ENCODE peak calls at places on chromosomes 16 and 17, in five cellular contexts. N is endothelial cell of umbilical vein, R is heart left ventricle, S is lung, X is esophagus muscularis mucosa. U is an unnamed sample.
A peak's percentile ranks its signal among the peaks of the same experiment; 100 is the strongest.

GRCh38 chr17:71460943-71461342 is 659.9 kb upstream of the SOX9 start:
- DNase-seq in X (no peak), R (no peak), S (no peak), N (no peak), U (peak; percentile 33)

GRCh38 chr17:38705803-38706624 is 941 bp downstream of the MLLT6 start:
- DNase-seq in N (peak; percentile 27), R (peak; percentile 77), S (no peak), X (no peak), U (peak; percentile 33)

GRCh38 chr16:65817799-65818198 is 548.7 kb upstream of the CDH5 start:
- DNase-seq in R (no peak), S (no peak), X (peak; percentile 26), N (no peak), U (no peak)

GRCh38 chr17:36918260-36918691 is 19.0 kb upstream of the LHX1 start:
- DNase-seq in R (no peak), N (no peak), S (no peak), X (no peak), U (no peak)

GRCh38 chr17:1557355-1558095 is 5.1 kb downstream of the PITPNA start:
- DNase-seq in X (no peak), N (peak; percentile 57), R (no peak), S (no peak), U (no peak)

GRCh38 chr17:37300683-37301082 is 75.1 kb upstream of the C17orf78 start:
- DNase-seq in S (no peak), X (no peak), R (no peak), N (no peak), U (no peak)

GRCh38 chr16:46832757-46833464 is 1.9 kb upstream of the C16orf87 start:
- DNase-seq in S (no peak), R (no peak), X (no peak), N (no peak), U (no peak)

GRCh38 chr16:21083729-21084268 is 66.8 kb downstream of the DNAH3 start:
- DNase-seq in N (peak; percentile 66), R (peak; percentile 67), X (peak; percentile 91), S (peak; percentile 56), U (peak; percentile 52)

GRCh38 chr16:85208643-85209520 is 96.6 kb upstream of the CIBAR2 start:
- DNase-seq in N (no peak), S (no peak), R (no peak), X (no peak), U (no peak)

GRCh38 chr16:31528726-31529397 is 1.2 kb downstream of the AHSP start:
- DNase-seq in R (no peak), X (no peak), N (no peak), S (peak; percentile 30), U (no peak)

DNA sequence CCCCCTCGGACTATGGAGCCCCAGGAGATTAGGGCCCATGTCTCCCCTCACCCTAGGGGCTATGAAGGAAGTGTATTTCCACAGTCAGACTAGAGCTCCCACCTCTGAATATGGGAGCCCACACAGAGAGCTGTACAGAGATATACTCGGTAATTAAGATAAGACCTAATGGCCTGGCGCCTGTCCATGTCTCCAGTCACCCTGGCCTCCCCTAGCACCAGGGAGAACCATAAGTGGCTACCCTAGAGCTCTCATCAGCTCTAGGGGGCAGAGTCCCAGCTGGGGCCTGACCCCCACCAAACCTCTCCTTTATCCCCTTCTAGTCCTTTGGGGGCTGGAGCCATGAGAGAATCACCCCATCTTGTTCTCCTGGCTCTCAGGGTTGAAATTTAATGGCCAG is 2.4 kb downstream of the TMEM101 start:
- DNase-seq in N (no peak), R (no peak), X (no peak), S (no peak), U (no peak)
- TF ChIP-seq CTCF in N (no peak), R (no peak), X (no peak), S (no peak), U (no peak)

DNA sequence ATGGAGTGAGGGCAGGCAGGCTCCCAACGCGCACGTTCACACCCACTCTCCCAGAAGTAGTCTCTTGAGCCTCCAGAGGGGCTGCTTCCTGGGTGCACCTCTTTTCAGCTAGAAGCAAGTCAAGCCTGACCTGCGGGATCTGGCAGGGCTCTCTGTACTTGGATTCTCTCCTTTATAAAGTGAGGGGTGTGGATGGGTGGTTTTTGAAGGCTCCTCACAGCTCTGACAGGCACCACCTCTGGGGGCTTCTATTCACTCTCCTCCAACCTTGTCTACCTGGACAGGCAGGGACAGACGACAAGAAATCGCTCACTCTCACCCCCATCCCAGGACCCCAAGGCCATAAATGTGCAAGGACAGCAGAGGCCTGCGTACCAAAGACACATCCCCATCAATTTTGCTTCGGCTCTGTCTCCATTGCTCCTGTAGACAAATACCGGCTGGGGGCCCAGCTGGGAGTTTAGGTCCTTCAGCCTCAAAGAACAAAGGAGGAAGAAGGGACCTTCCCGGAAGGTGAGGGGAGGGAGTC is 814 bp upstream of the DYNLL2 start:
- DNase-seq in X (peak; percentile 89), R (no peak), N (no peak), S (no peak), U (no peak)
- H3K4me3 ChIP-seq in X (peak overlapping the region; percentile 100), R (no peak overlapping the region), N (no peak overlapping the region), S (no peak overlapping the region), U (peak overlapping the region; percentile 45)

DNA sequence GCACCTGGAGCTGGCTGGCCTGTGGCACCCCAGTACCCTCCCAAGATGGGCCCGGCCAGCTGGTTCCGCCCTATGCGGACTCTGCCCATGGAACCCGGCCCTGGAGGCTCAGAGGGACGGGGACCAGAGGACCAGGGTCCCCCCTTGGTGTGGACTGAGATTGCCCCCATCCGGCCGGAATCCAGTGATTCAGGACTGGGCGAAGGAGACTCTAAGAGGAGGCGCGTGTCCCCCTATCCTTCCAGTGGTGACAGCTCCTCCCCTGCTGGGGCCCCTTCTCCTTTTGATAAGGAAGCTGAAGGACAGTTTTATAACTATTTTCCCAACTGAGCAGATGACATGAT is 12.0 kb downstream of the TBX21 start:
- DNase-seq in X (no peak), S (no peak), R (no peak), N (no peak), U (no peak)
- TF ChIP-seq CTCF in X (no peak), S (no peak), R (no peak), N (no peak), U (no peak)

GRCh38 chr17:74161501-74161850 is 42.0 kb upstream of the RPL38 start:
- DNase-seq in R (no peak), N (no peak), X (peak; percentile 90), S (no peak), U (no peak)

GRCh38 chr17:74159226-74159840 is 44.1 kb upstream of the RPL38 start:
- DNase-seq in N (no peak), X (peak; percentile 87), R (peak; percentile 4), S (no peak), U (no peak)

GRCh38 chr17:74163271-74163821 is 40.1 kb upstream of the RPL38 start:
- DNase-seq in N (no peak), R (no peak), S (no peak), X (no peak), U (no peak)

GRCh38 chr17:74158761-74159160 is 44.7 kb upstream of the RPL38 start:
- DNase-seq in R (peak; percentile 4), S (no peak), N (no peak), X (no peak), U (no peak)

DNA sequence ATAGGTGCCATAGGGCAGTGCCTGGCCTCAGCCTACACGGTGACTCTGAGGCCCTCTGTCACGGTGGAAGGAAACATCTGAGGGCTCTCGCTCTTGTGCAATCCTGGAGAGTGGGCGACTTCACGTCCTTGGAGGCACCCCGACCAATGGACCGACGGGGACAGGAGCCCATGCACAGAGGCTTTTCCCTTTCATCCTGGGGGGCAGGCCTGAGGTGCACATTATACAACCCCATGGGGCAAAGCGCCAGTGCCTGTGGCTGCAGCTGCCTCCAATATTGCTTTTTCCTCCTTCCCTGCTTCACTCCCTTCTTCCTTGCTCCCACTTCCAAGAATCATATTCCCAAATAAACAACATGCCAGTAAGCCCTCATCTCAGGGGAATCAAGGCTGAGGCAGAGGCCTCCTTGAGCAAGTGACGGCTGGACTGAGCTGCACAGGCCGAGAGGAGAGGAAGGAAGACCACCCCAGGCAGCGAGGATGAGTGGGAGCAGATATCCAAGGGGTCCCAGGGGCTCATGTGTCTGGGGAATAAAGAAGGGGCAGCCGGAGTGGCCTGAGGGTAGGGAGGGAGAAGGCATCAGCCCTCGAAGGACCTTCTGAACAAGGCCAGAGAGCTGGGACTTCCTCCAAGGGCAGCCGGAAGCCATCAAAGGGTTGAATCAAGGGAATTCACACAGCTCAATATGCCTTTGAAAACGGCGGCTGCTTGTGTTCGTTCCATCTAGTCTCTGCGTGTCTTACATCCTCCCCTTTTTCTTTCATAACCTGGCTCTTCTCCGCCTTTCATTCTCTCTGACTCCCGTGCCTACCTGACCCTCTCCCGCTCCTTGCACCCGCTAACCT is 42.6 kb upstream of the RPL38 start:
- DNase-seq in R (peak; percentile 11), N (no peak), S (no peak), X (peak; percentile 90), U (no peak)
- H3K4me3 ChIP-seq in R (no peak overlapping the region), N (no peak overlapping the region), S (no peak overlapping the region), X (no peak overlapping the region), U (no peak overlapping the region)

GRCh38 chr16:88688013-88688778 is 1.9 kb upstream of the SNAI3 start:
- DNase-seq in R (no peak), X (no peak), N (no peak), S (no peak), U (no peak)

GRCh38 chr16:88686062-88686438 is 257 bp downstream of the SNAI3 start:
- DNase-seq in S (no peak), X (no peak), R (no peak), N (no peak), U (no peak)

GRCh38 chr16:88687676-88688012 is 1.3 kb upstream of the SNAI3 start:
- DNase-seq in N (no peak), S (no peak), R (no peak), X (no peak), U (no peak)

GRCh38 chr16:88686439-88687253 is at the start of gene SNAI3:
- DNase-seq in X (no peak), R (peak; percentile 87), S (peak; percentile 90), N (peak; percentile 60), U (peak; percentile 87)

DNA sequence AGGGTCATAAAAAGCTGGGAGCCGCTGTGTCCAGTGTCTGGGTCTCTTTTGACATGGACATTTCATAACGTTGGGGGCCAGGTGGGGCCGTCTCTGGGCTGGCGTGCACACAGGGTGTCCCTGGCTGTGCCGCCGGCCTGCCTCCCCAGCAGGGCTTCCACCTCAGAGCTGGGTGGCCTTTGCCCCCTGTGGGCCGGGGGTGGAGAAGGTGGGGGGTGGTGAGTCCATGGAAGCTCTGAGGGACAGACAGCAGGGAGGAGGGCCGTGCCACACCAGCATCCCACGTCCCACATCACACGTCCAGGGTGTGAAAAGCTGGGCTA is 908 bp upstream of the SNAI3 start:
- DNase-seq in N (no peak), X (no peak), R (no peak), S (no peak), U (no peak)
- TF ChIP-seq CTCF in N (no peak), X (no peak), R (no peak), S (no peak), U (no peak)

U was measured in GM12865.